ENCODE peak calls at places on chromosomes 12 and 14, in nine cellular contexts. One of them, this sample, is unnamed.
A peak's percentile ranks its signal among the peaks of the same experiment; 100 is the strongest.

GRCh38 chr12:65825573-65826512 is 1.6 kb downstream of the HMGA2 start:
- DNase-seq in heart left ventricle: peak; percentile 27
- DNase-seq in body of pancreas: peak; percentile 11
- DNase-seq in stomach: peak; percentile 45
- DNase-seq in HepG2: no peak
- DNase-seq in gastrocnemius medialis: no peak
- DNase-seq in right lobe of liver: peak; percentile 37
- DNase-seq in H54: no peak
- DNase-seq in HCT116: no peak
- DNase-seq in this sample: peak; percentile 63

GRCh38 chr14:58763210-58763609 is 125.4 kb downstream of the DACT1 start:
- DNase-seq in heart left ventricle: no peak
- DNase-seq in body of pancreas: no peak
- DNase-seq in stomach: no peak
- DNase-seq in HepG2: no peak
- DNase-seq in gastrocnemius medialis: no peak
- DNase-seq in right lobe of liver: no peak
- DNase-seq in H54: no peak
- DNase-seq in HCT116: no peak
- DNase-seq in this sample: no peak

GRCh38 chr12:32549675-32550079 is 129.4 kb upstream of the DNM1L start:
- DNase-seq in heart left ventricle: peak; percentile 37
- DNase-seq in body of pancreas: no peak
- DNase-seq in stomach: no peak
- DNase-seq in HepG2: no peak
- DNase-seq in gastrocnemius medialis: no peak
- DNase-seq in right lobe of liver: no peak
- DNase-seq in H54: no peak
- DNase-seq in HCT116: no peak
- DNase-seq in this sample: no peak

GRCh38 chr12:62006076-62006732 is 254.0 kb upstream of the USP15 start:
- DNase-seq in heart left ventricle: no peak
- DNase-seq in body of pancreas: peak; percentile 30
- DNase-seq in stomach: no peak
- DNase-seq in HepG2: peak; percentile 34
- DNase-seq in gastrocnemius medialis: no peak
- DNase-seq in right lobe of liver: peak; percentile 14
- DNase-seq in H54: peak; percentile 25
- DNase-seq in HCT116: peak; percentile 45
- DNase-seq in this sample: no peak

GRCh38 chr12:121748571-121749265 is 36.2 kb downstream of the TMEM120B start:
- DNase-seq in heart left ventricle: peak; percentile 47
- DNase-seq in body of pancreas: no peak
- DNase-seq in stomach: no peak
- DNase-seq in HepG2: peak; percentile 88
- DNase-seq in gastrocnemius medialis: no peak
- DNase-seq in right lobe of liver: peak; percentile 52
- DNase-seq in H54: peak; percentile 90
- DNase-seq in HCT116: no peak
- DNase-seq in this sample: no peak

GRCh38 chr14:33062881-33063280 is 124.2 kb downstream of the NPAS3 start:
- DNase-seq in heart left ventricle: no peak
- DNase-seq in body of pancreas: no peak
- DNase-seq in stomach: no peak
- DNase-seq in HepG2: no peak
- DNase-seq in gastrocnemius medialis: no peak
- DNase-seq in right lobe of liver: no peak
- DNase-seq in H54: no peak
- DNase-seq in HCT116: no peak
- DNase-seq in this sample: no peak

GRCh38 chr12:24617471-24617870 is 331.4 kb downstream of the BCAT1 start:
- DNase-seq in heart left ventricle: no peak
- DNase-seq in body of pancreas: no peak
- DNase-seq in stomach: no peak
- DNase-seq in HepG2: no peak
- DNase-seq in gastrocnemius medialis: no peak
- DNase-seq in right lobe of liver: no peak
- DNase-seq in H54: no peak
- DNase-seq in HCT116: no peak
- DNase-seq in this sample: no peak

GRCh38 chr12:43964966-43965365 is 129.1 kb downstream of the TMEM117 start:
- DNase-seq in heart left ventricle: no peak
- DNase-seq in body of pancreas: no peak
- DNase-seq in stomach: no peak
- DNase-seq in HepG2: peak; percentile 41
- DNase-seq in gastrocnemius medialis: no peak
- DNase-seq in right lobe of liver: no peak
- DNase-seq in H54: no peak
- DNase-seq in HCT116: no peak
- DNase-seq in this sample: no peak

GRCh38 chr14:67697006-67697405 is 1.4 kb upstream of the RDH11 start:
- DNase-seq in heart left ventricle: no peak
- DNase-seq in body of pancreas: no peak
- DNase-seq in stomach: no peak
- DNase-seq in HepG2: no peak
- DNase-seq in gastrocnemius medialis: no peak
- DNase-seq in right lobe of liver: no peak
- DNase-seq in H54: no peak
- DNase-seq in HCT116: no peak
- DNase-seq in this sample: no peak

GRCh38 chr14:67695394-67695949 is at the start of gene RDH11:
- DNase-seq in heart left ventricle: peak; percentile 89
- DNase-seq in body of pancreas: peak; percentile 91
- DNase-seq in stomach: peak; percentile 84
- DNase-seq in HepG2: peak; percentile 90
- DNase-seq in gastrocnemius medialis: peak; percentile 73
- DNase-seq in right lobe of liver: peak; percentile 89
- DNase-seq in H54: peak; percentile 57
- DNase-seq in HCT116: peak; percentile 85
- DNase-seq in this sample: peak; percentile 93

GRCh38 chr14:67698179-67698578 is 2.6 kb upstream of the RDH11 start:
- DNase-seq in heart left ventricle: no peak
- DNase-seq in body of pancreas: no peak
- DNase-seq in stomach: no peak
- DNase-seq in HepG2: no peak
- DNase-seq in gastrocnemius medialis: no peak
- DNase-seq in right lobe of liver: no peak
- DNase-seq in H54: no peak
- DNase-seq in HCT116: no peak
- DNase-seq in this sample: no peak

GRCh38 chr14:67690011-67690410 is 5.6 kb downstream of the RDH11 start:
- DNase-seq in heart left ventricle: no peak
- DNase-seq in body of pancreas: no peak
- DNase-seq in stomach: no peak
- DNase-seq in HepG2: no peak
- DNase-seq in gastrocnemius medialis: no peak
- DNase-seq in right lobe of liver: no peak
- DNase-seq in H54: no peak
- DNase-seq in HCT116: no peak
- DNase-seq in this sample: no peak

GRCh38 chr14:67694791-67695393 is 672 bp downstream of the RDH11 start:
- DNase-seq in heart left ventricle: peak; percentile 38
- DNase-seq in body of pancreas: peak; percentile 94
- DNase-seq in stomach: peak; percentile 80
- DNase-seq in HepG2: peak; percentile 92
- DNase-seq in gastrocnemius medialis: no peak
- DNase-seq in right lobe of liver: peak; percentile 89
- DNase-seq in H54: peak; percentile 66
- DNase-seq in HCT116: peak; percentile 95
- DNase-seq in this sample: peak; percentile 71
- TF ChIP-seq POLR2A in heart left ventricle: no peak
- TF ChIP-seq POLR2A in body of pancreas: no peak
- TF ChIP-seq POLR2A in stomach: no peak
- TF ChIP-seq POLR2A in HepG2: peak; percentile 93
- TF ChIP-seq POLR2A in gastrocnemius medialis: no peak
- TF ChIP-seq POLR2A in right lobe of liver: peak; percentile 58
- TF ChIP-seq POLR2A in H54: peak; percentile 18
- TF ChIP-seq POLR2A in HCT116: peak; percentile 51
- TF ChIP-seq POLR2A in this sample: peak; percentile 14

GRCh38 chr12:6200266-6201198 is at the start of gene CD9:
- DNase-seq in heart left ventricle: peak; percentile 75
- DNase-seq in body of pancreas: peak; percentile 79
- DNase-seq in stomach: peak; percentile 75
- DNase-seq in HepG2: no peak
- DNase-seq in gastrocnemius medialis: no peak
- DNase-seq in right lobe of liver: peak; percentile 80
- DNase-seq in H54: peak; percentile 83
- DNase-seq in HCT116: peak; percentile 46
- DNase-seq in this sample: peak; percentile 92
- TF ChIP-seq POLR2A in heart left ventricle: peak; percentile 82
- TF ChIP-seq POLR2A in body of pancreas: peak; percentile 81
- TF ChIP-seq POLR2A in stomach: peak; percentile 54
- TF ChIP-seq POLR2A in HepG2: no peak
- TF ChIP-seq POLR2A in gastrocnemius medialis: peak; percentile 69
- TF ChIP-seq POLR2A in right lobe of liver: peak; percentile 73
- TF ChIP-seq POLR2A in H54: no peak
- TF ChIP-seq POLR2A in HCT116: no peak
- TF ChIP-seq POLR2A in this sample: peak; percentile 91

GRCh38 chr14:64233791-64234190 is 60.4 kb downstream of the ESR2 start:
- DNase-seq in heart left ventricle: no peak
- DNase-seq in body of pancreas: no peak
- DNase-seq in stomach: no peak
- DNase-seq in HepG2: no peak
- DNase-seq in gastrocnemius medialis: no peak
- DNase-seq in right lobe of liver: no peak
- DNase-seq in H54: no peak
- DNase-seq in HCT116: no peak
- DNase-seq in this sample: no peak

GRCh38 chr14:64232944-64233343 is 61.2 kb downstream of the ESR2 start:
- DNase-seq in heart left ventricle: no peak
- DNase-seq in body of pancreas: no peak
- DNase-seq in stomach: no peak
- DNase-seq in HepG2: no peak
- DNase-seq in gastrocnemius medialis: no peak
- DNase-seq in right lobe of liver: no peak
- DNase-seq in H54: no peak
- DNase-seq in HCT116: no peak
- DNase-seq in this sample: no peak

GRCh38 chr14:64234877-64235651 is 59.1 kb downstream of the ESR2 start:
- DNase-seq in heart left ventricle: no peak
- DNase-seq in body of pancreas: peak; percentile 17
- DNase-seq in stomach: no peak
- DNase-seq in HepG2: no peak
- DNase-seq in gastrocnemius medialis: no peak
- DNase-seq in right lobe of liver: peak; percentile 60
- DNase-seq in H54: peak; percentile 50
- DNase-seq in HCT116: no peak
- DNase-seq in this sample: no peak

GRCh38 chr14:64238049-64238448 is 56.1 kb downstream of the ESR2 start:
- DNase-seq in heart left ventricle: no peak
- DNase-seq in body of pancreas: no peak
- DNase-seq in stomach: no peak
- DNase-seq in HepG2: no peak
- DNase-seq in gastrocnemius medialis: no peak
- DNase-seq in right lobe of liver: no peak
- DNase-seq in H54: no peak
- DNase-seq in HCT116: no peak
- DNase-seq in this sample: no peak

DNA sequence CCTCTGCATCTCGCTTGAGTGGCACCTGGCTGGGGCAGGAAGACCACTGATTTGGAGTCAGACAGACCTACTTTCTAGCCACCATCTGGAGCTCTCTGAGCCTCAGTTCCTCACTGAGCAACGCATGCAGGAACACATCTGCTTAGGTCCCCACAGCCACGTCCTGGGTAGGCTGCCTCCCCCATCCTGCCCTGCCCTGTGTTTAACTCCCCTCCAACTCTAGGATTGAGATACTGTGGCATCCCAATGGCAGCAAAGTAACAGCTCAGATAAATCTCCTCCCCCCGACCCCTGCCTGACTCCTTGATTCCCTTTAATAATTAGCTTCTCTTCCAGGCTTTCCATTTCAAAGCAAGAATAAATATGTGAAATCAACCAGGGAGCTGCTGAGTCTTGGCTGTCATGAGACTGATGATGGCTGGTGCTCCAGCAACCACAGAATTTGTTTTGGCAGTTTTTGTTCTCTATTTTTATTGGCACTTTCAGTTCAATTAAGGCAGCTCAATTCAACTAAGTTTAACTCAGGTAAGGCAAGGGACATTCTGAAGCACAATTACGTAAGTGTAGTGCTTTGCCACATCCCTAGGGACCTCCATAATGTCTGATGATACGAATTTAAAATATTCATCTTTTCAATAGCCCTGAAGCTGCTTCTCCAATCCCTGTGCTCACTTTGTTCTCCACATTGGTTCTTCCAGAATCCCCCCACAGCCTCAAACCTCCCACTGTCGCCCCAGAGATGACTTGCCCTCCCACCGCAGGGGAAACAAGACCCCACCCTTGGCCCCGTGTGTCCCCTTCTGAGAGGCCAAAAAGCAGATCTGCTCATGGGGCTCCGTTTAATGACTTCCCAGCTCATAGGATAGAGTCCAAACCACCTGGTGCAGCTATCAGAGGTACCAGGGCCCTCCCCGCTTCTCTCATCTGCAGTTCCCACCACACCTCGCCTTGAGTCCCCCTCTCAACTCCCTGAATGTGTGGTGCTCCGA is 58.2 kb downstream of the ESR2 start:
- DNase-seq in heart left ventricle: no peak
- DNase-seq in body of pancreas: no peak
- DNase-seq in stomach: no peak
- DNase-seq in HepG2: no peak
- DNase-seq in gastrocnemius medialis: no peak
- DNase-seq in right lobe of liver: no peak
- DNase-seq in H54: no peak
- DNase-seq in HCT116: no peak
- DNase-seq in this sample: no peak
- TF ChIP-seq POLR2A in heart left ventricle: no peak
- TF ChIP-seq POLR2A in body of pancreas: no peak
- TF ChIP-seq POLR2A in stomach: no peak
- TF ChIP-seq POLR2A in HepG2: no peak
- TF ChIP-seq POLR2A in gastrocnemius medialis: no peak
- TF ChIP-seq POLR2A in right lobe of liver: no peak
- TF ChIP-seq POLR2A in H54: no peak
- TF ChIP-seq POLR2A in HCT116: no peak
- TF ChIP-seq POLR2A in this sample: no peak

DNA sequence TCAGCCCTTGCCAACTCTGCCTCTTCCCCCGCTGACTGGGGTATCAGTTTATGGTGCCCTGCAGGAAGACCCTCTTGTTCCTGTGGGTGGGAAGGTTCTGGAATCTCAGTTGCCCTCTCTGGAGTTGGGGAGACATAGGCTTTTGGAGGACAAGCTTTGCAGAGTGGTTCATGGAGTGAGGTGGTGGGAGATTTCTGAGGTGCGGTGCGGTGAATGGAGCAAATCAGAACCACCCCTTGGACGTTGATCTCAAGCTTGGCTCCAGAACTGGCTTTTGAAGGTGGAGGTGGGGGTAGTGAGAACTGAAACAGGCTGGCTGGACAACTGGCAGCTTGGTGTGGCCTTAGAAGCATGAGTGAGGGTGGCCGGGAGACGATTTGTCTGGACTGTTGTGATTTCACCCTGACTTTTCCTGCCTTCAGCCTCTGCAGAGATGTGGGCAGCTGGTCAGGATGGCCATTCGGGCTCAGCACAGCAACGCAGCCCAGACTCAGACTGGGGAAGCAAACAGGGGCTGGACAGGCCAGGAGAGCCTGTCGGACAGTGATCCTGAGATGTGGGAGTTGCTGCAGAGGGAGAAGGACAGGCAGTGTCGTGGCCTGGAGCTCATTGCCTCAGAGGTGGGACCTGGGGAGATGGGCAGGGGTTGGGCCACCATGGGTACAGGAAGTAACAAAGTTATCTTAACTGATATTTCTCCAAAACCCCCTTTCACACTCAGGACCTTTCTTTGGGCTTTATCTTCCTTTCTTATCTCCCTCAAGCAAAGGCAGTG is 1.1 kb downstream of the SHMT2 start:
- DNase-seq in heart left ventricle: no peak
- DNase-seq in body of pancreas: no peak
- DNase-seq in stomach: no peak
- DNase-seq in HepG2: peak; percentile 34
- DNase-seq in gastrocnemius medialis: no peak
- DNase-seq in right lobe of liver: no peak
- DNase-seq in H54: no peak
- DNase-seq in HCT116: no peak
- DNase-seq in this sample: no peak
- TF ChIP-seq POLR2A in heart left ventricle: no peak
- TF ChIP-seq POLR2A in body of pancreas: no peak
- TF ChIP-seq POLR2A in stomach: no peak
- TF ChIP-seq POLR2A in HepG2: no peak
- TF ChIP-seq POLR2A in gastrocnemius medialis: no peak
- TF ChIP-seq POLR2A in right lobe of liver: no peak
- TF ChIP-seq POLR2A in H54: no peak
- TF ChIP-seq POLR2A in HCT116: no peak
- TF ChIP-seq POLR2A in this sample: no peak

This sample was measured in sigmoid colon.